ENCODE peak calls at places on chromosomes 16 and 17, in seven cellular contexts. J is stomach, Q is body of pancreas, Z is GM12878, T is heart left ventricle, O is lower leg skin, U is erythroblast. D is an unnamed sample.

GRCh38 chr16:66366433-66367299 is at the start of gene CDH5:
- DNase-seq in Q (peak; percentile 32), Z (no peak), J (no peak), O (peak; percentile 96), U (no peak), T (peak; percentile 81), D (no peak)

GRCh38 chr16:65751622-65752598 is 614.6 kb upstream of the CDH5 start:
- DNase-seq in T (no peak), O (no peak), Q (no peak), U (no peak), J (no peak), Z (no peak), D (no peak)

GRCh38 chr17:44095647-44096496 is 25.3 kb downstream of the G6PC3 start:
- DNase-seq in U (peak; percentile 61), O (no peak), Q (no peak), T (peak; percentile 86), Z (no peak), J (no peak), D (peak; percentile 88)

GRCh38 chr17:57097832-57098421 is 12.9 kb downstream of the AKAP1 start:
- DNase-seq in T (peak; percentile 52), J (no peak), U (no peak), O (no peak), Z (no peak), Q (peak; percentile 51), D (peak; percentile 49)

GRCh38 chr17:31413871-31414589 is 22.6 kb downstream of the RAB11FIP4 start:
- DNase-seq in T (no peak), J (no peak), Z (no peak), Q (no peak), U (no peak), O (no peak), D (no peak)

GRCh38 chr16:80265624-80266306 is 275.0 kb upstream of the DYNLRB2 start:
- DNase-seq in Z (no peak), J (no peak), U (no peak), T (no peak), Q (no peak), O (no peak), D (no peak)

GRCh38 chr17:60079401-60079861 is 710 bp upstream of the HEATR6 start:
- DNase-seq in J (no peak), O (no peak), U (no peak), Z (no peak), T (no peak), Q (no peak), D (no peak)

GRCh38 chr16:88974641-88975215 is 2.3 kb downstream of the CBFA2T3 start:
- DNase-seq in T (no peak), O (no peak), Z (no peak), U (peak; percentile 44), Q (no peak), J (no peak), D (no peak)

GRCh38 chr17:17030515-17031211 is 11.6 kb upstream of the MPRIP start:
- DNase-seq in J (no peak), O (no peak), Q (no peak), Z (no peak), T (no peak), U (no peak), D (no peak)

GRCh38 chr16:60241671-60242070 is 1507.6 kb upstream of the GOT2 start:
- DNase-seq in Z (no peak), Q (no peak), U (no peak), O (no peak), J (no peak), T (no peak), D (no peak)

GRCh38 chr17:50133028-50133768 is 3.2 kb upstream of the SAMD14 start:
- DNase-seq in U (no peak), Z (no peak), Q (peak; percentile 71), J (no peak), O (no peak), T (peak; percentile 63), D (peak; percentile 94)

GRCh38 chr17:81329927-81330883 is 35.1 kb upstream of the SLC38A10 start:
- DNase-seq in Q (no peak), U (no peak), O (no peak), J (no peak), Z (no peak), T (no peak), D (no peak)

GRCh38 chr16:803751-804075 is 3.2 kb upstream of the GNG13 start:
- DNase-seq in Z (no peak), O (no peak), T (no peak), U (no peak), Q (no peak), J (no peak), D (no peak)

GRCh38 chr17:39694593-39694992 is 5.3 kb upstream of the ERBB2 start:
- DNase-seq in O (no peak), Z (no peak), U (no peak), J (no peak), T (no peak), Q (no peak), D (no peak)

GRCh38 chr17:64297467-64298088 is 34.5 kb upstream of the TEX2 start:
- DNase-seq in U (no peak), T (no peak), Z (no peak), O (no peak), J (no peak), Q (no peak), D (no peak)

GRCh38 chr17:56592487-56593072 is 919 bp upstream of the NOG start:
- DNase-seq in O (peak; percentile 87), Q (peak; percentile 35), Z (no peak), J (peak; percentile 64), U (peak; percentile 70), T (peak; percentile 60), D (peak; percentile 84)

GRCh38 chr16:17343028-17343427 is 127.7 kb downstream of the XYLT1 start:
- DNase-seq in O (no peak), U (no peak), J (no peak), T (no peak), Z (peak; percentile 63), Q (no peak), D (no peak)

GRCh38 chr17:76354747-76355310 is 1.1 kb upstream of the PRPSAP1 start:
- DNase-seq in U (peak; percentile 93), O (no peak), Q (no peak), Z (no peak), T (no peak), J (no peak), D (no peak)

GRCh38 chr17:81386646-81387234 is 8.5 kb upstream of the BAHCC1 start:
- DNase-seq in Q (no peak), T (peak; percentile 72), U (no peak), O (no peak), J (peak; percentile 56), Z (no peak), D (no peak)

GRCh38 chr17:67194134-67194533 is 50.9 kb downstream of the HELZ start:
- DNase-seq in U (no peak), Q (no peak), O (no peak), Z (no peak), T (no peak), J (no peak), D (peak; percentile 21)

GRCh38 chr16:30473231-30474061 is 904 bp downstream of the ITGAL start:
- DNase-seq in O (no peak), T (peak; percentile 24), Q (no peak), U (no peak), Z (no peak), J (no peak), D (no peak)

GRCh38 chr17:78576389-78577112 is 645 bp downstream of the DNAH17 start:
- DNase-seq in J (no peak), Z (no peak), U (no peak), Q (no peak), O (no peak), T (peak; percentile 58), D (no peak)

GRCh38 chr17:2644971-2645370 is 51.5 kb downstream of the PAFAH1B1 start:
- DNase-seq in O (no peak), U (no peak), Q (no peak), J (no peak), Z (no peak), T (no peak), D (no peak)

GRCh38 chr17:9021985-9022552 is 759 bp downstream of the NTN1 start:
- DNase-seq in Q (peak; percentile 34), T (peak; percentile 24), J (no peak), O (peak; percentile 87), Z (no peak), U (peak; percentile 24), D (no peak)

GRCh38 chr16:777826-778225 is 10.4 kb downstream of the RPUSD1 start:
- DNase-seq in U (no peak), Z (no peak), Q (no peak), J (no peak), O (no peak), T (no peak), D (no peak)

GRCh38 chr17:64017381-64017980 is 3.0 kb downstream of the ICAM2 start:
- DNase-seq in Q (no peak), U (peak; percentile 29), J (no peak), Z (no peak), T (no peak), O (no peak), D (no peak)

GRCh38 chr16:48608452-48608851 is 1.5 kb downstream of the N4BP1 start:
- DNase-seq in J (no peak), Q (no peak), O (no peak), U (peak; percentile 61), T (no peak), Z (peak; percentile 61), D (no peak)

GRCh38 chr17:19513897-19514488 is 19.7 kb upstream of the SLC47A1 start:
- DNase-seq in J (peak; percentile 74), Z (no peak), U (peak; percentile 79), O (peak; percentile 93), T (peak; percentile 64), Q (peak; percentile 69), D (peak; percentile 69)

GRCh38 chr17:71184716-71185115 is 936.1 kb upstream of the SOX9 start:
- DNase-seq in O (no peak), J (no peak), U (no peak), Q (no peak), T (peak; percentile 17), Z (no peak), D (no peak)

DNA sequence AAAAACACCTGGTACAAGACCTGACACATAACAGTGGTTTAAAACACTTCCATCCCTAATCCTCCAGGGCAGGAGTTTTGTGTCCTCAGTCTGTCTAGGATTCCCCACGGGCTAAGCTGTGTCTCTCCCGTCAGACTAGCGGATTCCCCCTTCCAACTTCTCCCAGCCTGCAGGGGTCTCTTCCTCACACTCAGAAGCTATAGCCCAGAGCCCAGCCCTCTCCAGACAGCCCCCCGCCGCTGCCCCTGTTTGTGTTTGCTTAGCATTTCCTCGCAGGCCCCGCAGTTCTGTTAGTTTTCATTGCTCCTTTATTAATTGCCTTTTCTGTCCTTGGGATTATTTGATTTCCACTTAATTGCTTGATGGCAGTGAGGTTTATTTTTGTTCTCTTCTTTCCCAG is 91.2 kb downstream of the TMEM132E start:
- DNase-seq in O (no peak), Z (no peak), T (peak; percentile 8), U (no peak), Q (no peak), J (no peak), D (no peak)
- TF ChIP-seq POLR2A in O (no peak), Z (no peak), T (no peak), U (no peak), Q (no peak), J (no peak), D (no peak)

GRCh38 chr16:4474192-4474961 is at the start of gene NMRAL1:
- DNase-seq in J (peak; percentile 92), O (peak; percentile 98), T (peak; percentile 86), U (peak; percentile 78), Z (peak; percentile 82), Q (peak; percentile 89), D (no peak)
- TF ChIP-seq POLR2A in J (no peak), O (peak; percentile 25), T (peak; percentile 46), U (peak; percentile 63), Z (peak; percentile 92), Q (peak; percentile 72), D (peak; percentile 51)

GRCh38 chr16:83508295-83508694 is 299.5 kb upstream of the HSBP1 start:
- DNase-seq in Z (no peak), T (no peak), O (peak; percentile 67), J (no peak), Q (no peak), U (no peak), D (no peak)
- TF ChIP-seq POLR2A in Z (no peak), T (no peak), O (no peak), J (no peak), Q (no peak), U (no peak), D (no peak)

GRCh38 chr16:82033683-82034300 is 1.3 kb upstream of the HSD17B2 start:
- DNase-seq in J (peak; percentile 77), O (no peak), Z (no peak), U (no peak), Q (no peak), T (no peak), D (no peak)
- TF ChIP-seq POLR2A in J (no peak), O (no peak), Z (no peak), U (no peak), Q (no peak), T (no peak), D (no peak)